ENCODE peak calls at places on chromosomes 4 and X, in ten cellular contexts. O, B, W, H, J, M, I, A, U and D are unnamed samples.

GRCh38 chr4:40216622-40217366 is 20.0 kb downstream of the RHOH start:
- DNase-seq in H (no peak), J (no peak), O (no peak), M (no peak), U (no peak), W (no peak), I (no peak), A (no peak), B (no peak), D (no peak)

GRCh38 chr4:87502580-87503238 is 26.5 kb downstream of the SPARCL1 start:
- DNase-seq in W (no peak), M (peak), A (no peak), B (no peak), O (no peak), U (peak), J (no peak), H (no peak), I (peak), D (peak)

GRCh38 chr4:26326791-26327190 is 6.0 kb downstream of the RBPJ start:
- DNase-seq in M (no peak), A (no peak), W (no peak), U (no peak), B (no peak), O (no peak), H (no peak), J (no peak), I (peak), D (no peak)

GRCh38 chr4:1321946-1322650 is 24.9 kb upstream of the UVSSA start:
- DNase-seq in H (no peak), U (no peak), W (no peak), M (no peak), B (no peak), O (no peak), J (peak), A (no peak), I (no peak), D (no peak)

GRCh38 chrX:132877954-132878536 is 80.4 kb downstream of the HS6ST2 start:
- DNase-seq in I (no peak), J (no peak), H (no peak), M (no peak), O (no peak), A (no peak), B (peak), W (no peak), U (no peak), D (no peak)

GRCh38 chr4:35300996-35301774 is 943.1 kb downstream of the ARAP2 start:
- DNase-seq in J (no peak), O (peak), M (no peak), B (peak), H (no peak), W (no peak), I (no peak), U (no peak), A (no peak), D (no peak)

GRCh38 chrX:97629597-97629985 is 745.9 kb downstream of the RPA4 start:
- DNase-seq in M (peak), O (no peak), J (no peak), W (no peak), I (no peak), A (no peak), B (no peak), H (no peak), U (peak), D (no peak)

GRCh38 chrX:70172226-70172625 is 5.1 kb upstream of the DGAT2L6 start:
- DNase-seq in O (no peak), B (no peak), A (no peak), H (no peak), W (no peak), M (no peak), J (no peak), U (no peak), I (peak), D (no peak)

GRCh38 chrX:38770152-38770551 is 31.1 kb upstream of the MID1IP1 start:
- DNase-seq in O (no peak), B (no peak), J (no peak), H (no peak), A (no peak), M (no peak), I (no peak), U (no peak), W (no peak), D (peak)

GRCh38 chrX:136866337-136867095 is 14.0 kb downstream of the RBMX start:
- DNase-seq in B (no peak), M (no peak), A (no peak), W (no peak), U (no peak), O (peak), H (no peak), I (no peak), J (no peak), D (no peak)

GRCh38 chr4:173515458-173515857 is 14.6 kb downstream of the HAND2 start:
- DNase-seq in W (no peak), H (no peak), M (no peak), U (no peak), O (peak), B (no peak), J (no peak), A (no peak), I (no peak), D (no peak)

GRCh38 chrX:35562395-35562794 is 235.7 kb upstream of the MAGEB16 start:
- DNase-seq in I (no peak), O (peak), M (no peak), A (no peak), H (no peak), B (no peak), U (no peak), J (no peak), W (no peak), D (no peak)

GRCh38 chrX:85503258-85504158 is 124.0 kb upstream of the POF1B start:
- DNase-seq in H (no peak), U (peak), M (no peak), O (no peak), B (no peak), J (no peak), I (no peak), W (no peak), A (no peak), D (no peak)

GRCh38 chr4:148059617-148060180 is 327.8 kb downstream of the ARHGAP10 start:
- DNase-seq in B (no peak), U (no peak), A (no peak), J (peak), W (no peak), O (no peak), H (no peak), M (no peak), I (no peak), D (no peak)

GRCh38 chr4:5893013-5893580 is at the start of gene CRMP1:
- DNase-seq in I (peak), B (peak), H (no peak), W (no peak), A (no peak), O (peak), U (peak), M (peak), J (no peak), D (peak)

GRCh38 chrX:153411255-153411987 is at the start of gene ZFP92:
- DNase-seq in W (no peak), O (peak), U (no peak), M (no peak), J (peak), I (peak), A (no peak), H (no peak), B (no peak), D (no peak)

GRCh38 chr4:156137971-156138581 is 184.4 kb upstream of the CTSO start:
- DNase-seq in A (no peak), I (no peak), U (peak), J (no peak), O (no peak), W (no peak), B (no peak), M (peak), H (no peak), D (no peak)

GRCh38 chrX:151704023-151704663 is 8.9 kb downstream of the PRRG3 start:
- DNase-seq in A (no peak), B (no peak), O (no peak), I (peak), H (no peak), J (no peak), W (no peak), M (peak), U (no peak), D (no peak)

GRCh38 chrX:2500091-2500680 is 590 bp downstream of the DHRSX start:
- DNase-seq in I (peak), J (no peak), O (peak), H (no peak), A (no peak), U (no peak), B (peak), W (no peak), M (no peak), D (peak)

GRCh38 chr4:138259801-138260200 is 17.7 kb upstream of the SLC7A11 start:
- DNase-seq in J (no peak), I (peak), O (no peak), H (no peak), W (no peak), M (no peak), B (no peak), U (no peak), A (no peak), D (no peak)